ENCODE peak calls at places on chromosomes 1 and 21, in eight cellular contexts. X, Z, M, H, C, I, V and J are unnamed samples.

GRCh38 chr21:35321322-35322200 is 272.5 kb upstream of the RUNX1 start:
- DNase-seq in X (no peak), Z (no peak), M (no peak), H (no peak), C (no peak), I (no peak), V (no peak), J (no peak)

GRCh38 chr1:159171254-159171687 is at the start of gene CADM3:
- DNase-seq in X (no peak), Z (no peak), M (peak; percentile 83), H (no peak), C (no peak), I (no peak), V (no peak), J (no peak)

GRCh38 chr1:23720256-23720995 is 22.8 kb upstream of the ELOA start:
- DNase-seq in X (no peak), Z (no peak), M (no peak), H (no peak), C (no peak), I (peak; percentile 37), V (no peak), J (no peak)

GRCh38 chr1:231512147-231512698 is 16.2 kb upstream of the TSNAX start:
- DNase-seq in X (no peak), Z (no peak), M (no peak), H (no peak), C (no peak), I (peak; percentile 54), V (no peak), J (no peak)

GRCh38 chr21:36145259-36145658 is 10.4 kb downstream of the CBR3 start:
- DNase-seq in X (no peak), Z (peak; percentile 34), M (no peak), H (no peak), C (no peak), I (no peak), V (no peak), J (no peak)

GRCh38 chr21:14290584-14290983 is 74.6 kb downstream of the RBM11 start:
- DNase-seq in X (no peak), Z (no peak), M (no peak), H (no peak), C (no peak), I (no peak), V (no peak), J (no peak)

GRCh38 chr1:236760480-236760879 is 34.6 kb upstream of the MTR start:
- DNase-seq in X (no peak), Z (no peak), M (no peak), H (no peak), C (no peak), I (no peak), V (no peak), J (no peak)

GRCh38 chr1:192826791-192827477 is 18.1 kb downstream of the RGS2 start:
- DNase-seq in X (no peak), Z (no peak), M (no peak), H (no peak), C (no peak), I (no peak), V (peak; percentile 64), J (no peak)

GRCh38 chr1:244454412-244454811 is 2.7 kb upstream of the ADSS2 start:
- DNase-seq in X (no peak), Z (no peak), M (no peak), H (no peak), C (no peak), I (no peak), V (no peak), J (no peak)

GRCh38 chr1:114670083-114671010 is 498 bp upstream of the DENND2C start:
- DNase-seq in X (peak; percentile 96), Z (peak; percentile 77), M (peak; percentile 96), H (peak; percentile 75), C (peak; percentile 95), I (peak; percentile 80), V (peak; percentile 97), J (peak; percentile 96)

GRCh38 chr21:45465105-45465504 is 60.1 kb downstream of the COL18A1 start:
- DNase-seq in X (peak; percentile 15), Z (no peak), M (no peak), H (no peak), C (no peak), I (no peak), V (no peak), J (peak; percentile 64)

GRCh38 chr1:153919879-153920852 is 2.6 kb downstream of the GATAD2B start:
- DNase-seq in X (no peak), Z (peak; percentile 16), M (peak; percentile 12), H (peak; percentile 7), C (no peak), I (peak; percentile 42), V (no peak), J (no peak)

GRCh38 chr1:223471566-223471965 is 78.4 kb downstream of the CCDC185 start:
- DNase-seq in X (no peak), Z (no peak), M (no peak), H (no peak), C (no peak), I (no peak), V (no peak), J (no peak)

GRCh38 chr1:243595527-243596206 is 254.4 kb downstream of the AKT3 start:
- DNase-seq in X (no peak), Z (peak; percentile 17), M (no peak), H (no peak), C (no peak), I (peak; percentile 89), V (no peak), J (no peak)

GRCh38 chr1:227125929-227126545 is 185.9 kb downstream of the COQ8A start:
- DNase-seq in X (no peak), Z (no peak), M (peak; percentile 41), H (no peak), C (no peak), I (no peak), V (no peak), J (no peak)

GRCh38 chr1:113876181-113876580 is 4.7 kb upstream of the PTPN22 start:
- DNase-seq in X (no peak), Z (no peak), M (no peak), H (no peak), C (no peak), I (no peak), V (no peak), J (no peak)

GRCh38 chr1:244302889-244303609 is 148.7 kb downstream of the ADSS2 start:
- DNase-seq in X (no peak), Z (no peak), M (no peak), H (no peak), C (no peak), I (peak; percentile 54), V (peak; percentile 52), J (no peak)

GRCh38 chr1:194568610-194569009 is 1382.2 kb upstream of the B3GALT2 start:
- DNase-seq in X (no peak), Z (no peak), M (peak; percentile 11), H (no peak), C (no peak), I (peak; percentile 12), V (no peak), J (no peak)

GRCh38 chr1:58899581-58900271 is 115.9 kb upstream of the JUN start:
- DNase-seq in X (no peak), Z (no peak), M (no peak), H (no peak), C (no peak), I (no peak), V (no peak), J (no peak)

GRCh38 chr1:238672262-238672661 is 714.1 kb upstream of the CHRM3 start:
- DNase-seq in X (no peak), Z (no peak), M (peak; percentile 46), H (no peak), C (no peak), I (no peak), V (no peak), J (no peak)

DNA sequence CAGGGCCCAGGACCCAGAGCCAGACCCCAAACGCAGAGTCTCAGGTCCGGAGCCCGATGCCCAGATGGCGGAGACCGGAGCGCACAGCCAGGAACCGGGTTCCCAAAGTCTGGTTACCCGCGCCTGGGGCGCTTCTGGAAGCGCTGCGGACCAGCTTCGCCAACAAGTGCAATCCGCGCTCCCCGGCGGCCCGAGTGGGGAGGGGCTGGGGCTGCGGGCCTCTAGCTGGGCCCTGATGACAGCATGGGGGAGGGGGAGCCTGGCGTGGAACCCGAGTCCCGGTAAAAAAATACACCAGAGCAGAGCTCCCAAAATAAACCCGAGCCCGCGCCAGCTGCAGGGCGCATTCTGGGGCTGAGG is 494 bp downstream of the NT5C1A start:
- DNase-seq in X (peak; percentile 84), Z (no peak), M (peak; percentile 69), H (no peak), C (peak; percentile 53), I (no peak), V (no peak), J (peak; percentile 85)
- H3K27me3 ChIP-seq in X (peaks cover 19% of the 10 kb centered on the region), Z (peaks cover 9% of the 10 kb centered on the region), M (peaks cover 100% of the 10 kb centered on the region), H (peaks cover 10% of the 10 kb centered on the region), C (no peaks in the 10 kb centered on the region), I (peaks cover 75% of the 10 kb centered on the region), V (peaks cover 15% of the 10 kb centered on the region), J (no peaks in the 10 kb centered on the region)

DNA sequence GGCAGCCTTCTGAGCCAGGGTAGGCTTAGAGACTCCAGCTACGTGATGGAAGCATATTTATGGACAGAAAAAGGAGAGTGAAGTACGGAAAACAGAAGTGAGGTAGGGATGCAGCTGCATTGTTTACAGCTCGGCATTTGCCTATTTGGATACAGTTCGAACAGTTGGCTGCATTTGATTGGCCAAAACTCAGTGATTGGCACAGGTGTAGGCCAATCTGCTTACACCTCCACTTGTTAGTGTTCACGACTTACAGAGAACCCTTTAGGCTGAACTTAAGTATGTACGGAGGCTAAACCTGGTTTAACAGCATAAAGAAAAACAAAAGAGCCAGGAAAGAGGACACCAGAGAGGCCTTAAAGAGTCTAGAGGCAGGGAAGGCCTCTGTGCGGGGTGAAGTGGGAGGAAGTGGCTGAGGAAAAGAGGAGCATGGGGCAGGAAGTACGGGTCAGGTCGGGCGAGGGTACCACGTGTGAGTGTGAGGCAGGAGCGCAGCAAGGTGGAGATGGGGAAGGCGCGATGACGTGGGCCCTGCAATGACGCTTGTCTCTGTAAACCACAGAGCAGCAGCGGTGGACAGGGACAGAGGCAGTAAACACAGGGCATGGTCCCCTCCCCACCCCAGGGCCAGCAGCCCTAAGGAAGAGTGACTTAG is 32.0 kb downstream of the RSPH1 start:
- DNase-seq in X (no peak), Z (peak; percentile 62), M (no peak), H (peak; percentile 44), C (no peak), I (peak; percentile 68), V (peak; percentile 87), J (peak; percentile 63)
- H3K4me1 ChIP-seq in X (peaks cover 7% of the 10 kb centered on the region), Z (peaks cover 50% of the 10 kb centered on the region), M (peaks cover 7% of the 10 kb centered on the region), H (peaks cover 62% of the 10 kb centered on the region), C (peaks cover 78% of the 10 kb centered on the region), I (no peaks in the 10 kb centered on the region), V (peaks cover 10% of the 10 kb centered on the region), J (no peaks in the 10 kb centered on the region)

DNA sequence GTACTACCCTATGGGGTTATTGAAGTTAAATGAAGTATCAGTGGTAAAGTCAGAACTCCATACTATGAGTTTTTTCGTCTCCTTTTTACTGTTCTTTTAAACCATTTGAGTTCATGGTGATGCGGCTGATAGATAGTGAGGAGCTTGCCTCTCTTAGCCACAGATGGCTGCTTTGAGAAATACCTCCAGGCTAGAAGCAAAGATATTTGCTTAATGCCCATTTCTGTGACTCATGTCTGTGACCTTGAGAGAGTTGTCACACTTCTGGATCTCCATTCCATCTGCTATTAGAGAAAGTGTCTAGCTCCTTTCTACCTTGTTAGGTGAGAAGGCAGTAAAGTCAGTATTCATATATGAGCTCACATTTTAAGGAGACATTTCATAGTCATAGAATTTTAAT is 89.5 kb upstream of the PLXNA2 start:
- DNase-seq in X (no peak), Z (no peak), M (no peak), H (no peak), C (no peak), I (no peak), V (no peak), J (no peak)
- H3K27me3 ChIP-seq in X (peaks cover 35% of the 10 kb centered on the region), Z (no peaks in the 10 kb centered on the region), M (no peaks in the 10 kb centered on the region), H (peaks cover 4% of the 10 kb centered on the region), C (no peaks in the 10 kb centered on the region), I (no peaks in the 10 kb centered on the region), V (no peaks in the 10 kb centered on the region), J (no peaks in the 10 kb centered on the region)

GRCh38 chr1:55043726-55044125 is 4.4 kb downstream of the PCSK9 start:
- DNase-seq in X (no peak), Z (no peak), M (no peak), H (no peak), C (no peak), I (no peak), V (no peak), J (peak; percentile 54)
- H3K4me1 ChIP-seq in X (peaks cover 13% of the 10 kb centered on the region), Z (no peaks in the 10 kb centered on the region), M (peaks cover 8% of the 10 kb centered on the region), H (no peaks in the 10 kb centered on the region), C (peaks cover 25% of the 10 kb centered on the region), I (peaks cover 2% of the 10 kb centered on the region), V (no peaks in the 10 kb centered on the region), J (no peaks in the 10 kb centered on the region)